ENCODE peak calls at places on chromosomes 7 and 10, in six cellular contexts. T is fibroblast of lung, X is osteoblast, F is GM12878, C is mammary epithelial cell, R is GM23248. H is an unnamed sample.

GRCh38 chr7:117186218-117186617 is 136.6 kb downstream of the WNT2 start:
- DNase-seq in T (peak; percentile 93), X (peak; percentile 52), F (no peak), C (no peak), R (no peak), H (no peak)

GRCh38 chr10:121708921-121709625 is 110.8 kb upstream of the FGFR2 start:
- DNase-seq in T (peak; percentile 12), X (no peak), F (no peak), C (no peak), R (no peak), H (no peak)

GRCh38 chr7:128135275-128136214 is 104.3 kb upstream of the LRRC4 start:
- DNase-seq in T (peak; percentile 56), X (peak; percentile 97), F (no peak), C (peak; percentile 45), R (peak; percentile 92), H (peak; percentile 71)

GRCh38 chr7:919114-919442 is 35.4 kb downstream of the ADAP1 start:
- DNase-seq in T (no peak), X (no peak), F (no peak), C (no peak), R (no peak), H (no peak)

GRCh38 chr10:126906704-126907422 is 1.6 kb downstream of the DOCK1 start:
- DNase-seq in T (no peak), X (peak; percentile 72), F (no peak), C (no peak), R (no peak), H (no peak)

GRCh38 chr7:320297-320696 is 30.3 kb downstream of the FOXL3 start:
- DNase-seq in T (no peak), X (peak; percentile 22), F (no peak), C (no peak), R (no peak), H (no peak)

GRCh38 chr7:50662059-50662689 is 97.0 kb upstream of the DDC start:
- DNase-seq in T (no peak), X (no peak), F (no peak), C (peak; percentile 14), R (peak; percentile 31), H (no peak)

GRCh38 chr7:64892666-64893269 is 10.3 kb upstream of the ZNF273 start:
- DNase-seq in T (no peak), X (no peak), F (no peak), C (no peak), R (no peak), H (no peak)

GRCh38 chr7:38973760-38974159 is 3.9 kb upstream of the POU6F2 start:
- DNase-seq in T (no peak), X (no peak), F (no peak), C (no peak), R (no peak), H (no peak)

GRCh38 chr7:152335900-152336571 is 99.8 kb downstream of the KMT2C start:
- DNase-seq in T (no peak), X (peak; percentile 18), F (no peak), C (no peak), R (peak; percentile 9), H (no peak)

GRCh38 chr10:50619882-50620281 is 3.9 kb downstream of the SGMS1 start:
- DNase-seq in T (no peak), X (no peak), F (no peak), C (no peak), R (no peak), H (no peak)

GRCh38 chr10:121033371-121033770 is 182.2 kb downstream of the WDR11 start:
- DNase-seq in T (no peak), X (no peak), F (no peak), C (no peak), R (no peak), H (no peak)

GRCh38 chr7:133484135-133484534 is 231.3 kb downstream of the EXOC4 start:
- DNase-seq in T (peak; percentile 77), X (no peak), F (no peak), C (peak; percentile 70), R (no peak), H (peak; percentile 4)

GRCh38 chr7:142914121-142914520 is 19.4 kb downstream of the TRPV5 start:
- DNase-seq in T (no peak), X (no peak), F (no peak), C (no peak), R (no peak), H (no peak)

GRCh38 chr7:150941983-150942590 is 36.0 kb downstream of the KCNH2 start:
- DNase-seq in T (no peak), X (peak; percentile 66), F (no peak), C (peak; percentile 58), R (no peak), H (peak; percentile 42)

GRCh38 chr7:101386177-101386557 is 23.5 kb downstream of the COL26A1 start:
- DNase-seq in T (no peak), X (no peak), F (no peak), C (no peak), R (no peak), H (no peak)

GRCh38 chr10:98074315-98074911 is 44.0 kb upstream of the CRTAC1 start:
- DNase-seq in T (peak; percentile 6), X (no peak), F (no peak), C (peak; percentile 11), R (peak; percentile 31), H (peak; percentile 15)

GRCh38 chr7:103140061-103140460 is 8.8 kb downstream of the NAPEPLD start:
- DNase-seq in T (no peak), X (peak; percentile 74), F (no peak), C (no peak), R (no peak), H (no peak)

DNA sequence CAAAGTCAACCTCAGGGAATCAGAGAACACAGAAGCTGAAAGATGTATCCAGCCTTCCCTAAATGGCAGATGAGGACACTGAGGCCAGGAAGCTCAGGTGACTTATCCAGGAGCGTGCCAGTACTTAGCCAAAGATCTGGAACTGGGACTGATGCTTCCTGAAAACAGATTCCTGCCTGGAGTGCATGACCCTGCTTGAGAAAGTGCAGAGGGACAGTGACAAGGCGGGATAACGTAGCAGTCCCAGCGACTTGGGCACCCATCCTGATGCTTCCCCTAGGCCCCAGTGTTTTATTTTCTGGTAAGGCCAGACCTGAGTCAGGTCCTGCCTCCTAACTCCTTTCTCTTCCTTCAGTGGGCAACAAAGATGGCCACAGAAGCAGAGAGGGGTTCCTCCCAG is 48.6 kb downstream of the KIAA1217 start:
- DNase-seq in T (no peak), X (no peak), F (no peak), C (no peak), R (no peak), H (no peak)
- H3K27ac ChIP-seq in T (no peak overlapping the region), X (no peak overlapping the region), F (no peak overlapping the region), C (no peak overlapping the region), R (no peak overlapping the region), H (no peak overlapping the region)

GRCh38 chr10:102491136-102491535 is 11.4 kb downstream of the ACTR1A start:
- DNase-seq in T (no peak), X (no peak), F (no peak), C (no peak), R (no peak), H (no peak)

GRCh38 chr10:102484021-102484420 is 18.5 kb downstream of the ACTR1A start:
- DNase-seq in T (no peak), X (no peak), F (no peak), C (no peak), R (no peak), H (no peak)

GRCh38 chr10:102480396-102480795 is 22.1 kb downstream of the ACTR1A start:
- DNase-seq in T (no peak), X (no peak), F (no peak), C (no peak), R (no peak), H (no peak)

GRCh38 chr10:102479651-102480050 is 22.9 kb downstream of the ACTR1A start:
- DNase-seq in T (no peak), X (no peak), F (no peak), C (no peak), R (no peak), H (no peak)

GRCh38 chr10:102485093-102485785 is 17.3 kb downstream of the ACTR1A start:
- DNase-seq in T (no peak), X (peak; percentile 53), F (no peak), C (no peak), R (no peak), H (no peak)
- H4K20me1 ChIP-seq in T (no peaks in the 10 kb centered on the region), X (peaks cover 12% of the 10 kb centered on the region), F (no peaks in the 10 kb centered on the region), C (no peaks in the 10 kb centered on the region), R (no peaks in the 10 kb centered on the region), H (no peaks in the 10 kb centered on the region)

DNA sequence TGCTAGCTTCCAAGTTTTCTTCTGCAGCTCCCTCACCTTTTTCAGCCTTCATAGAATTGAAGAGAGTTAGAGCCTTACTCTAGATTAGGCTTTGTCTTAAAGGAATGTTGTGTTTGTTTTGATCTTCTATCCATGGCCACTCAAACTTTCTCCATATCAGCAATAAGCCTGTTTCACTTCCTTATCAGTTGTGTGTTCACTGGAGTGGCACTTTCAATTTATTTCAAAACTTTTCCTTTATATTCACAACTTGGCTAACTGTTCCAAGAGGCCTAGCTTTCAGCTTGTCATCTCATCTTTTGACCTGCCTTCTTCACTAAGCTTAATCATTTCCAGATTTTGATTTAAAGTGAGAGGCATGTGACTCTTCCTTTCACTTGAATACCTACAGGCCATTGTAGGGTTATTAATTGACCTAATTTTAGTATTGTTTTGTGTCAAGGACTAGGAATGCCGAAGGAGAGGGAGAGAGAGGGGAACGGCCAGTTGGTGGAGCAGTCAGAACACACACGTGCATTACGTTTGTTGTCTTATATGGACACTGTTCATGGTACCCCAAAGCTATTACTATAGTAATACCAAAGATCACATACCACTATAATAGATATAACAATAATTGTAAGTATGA is 5.4 kb upstream of the GNAT3 start:
- DNase-seq in T (no peak), X (no peak), F (no peak), C (no peak), R (no peak), H (no peak)
- H3K27ac ChIP-seq in T (no peak overlapping the region), X (no peak overlapping the region), F (no peak overlapping the region), C (no peak overlapping the region), R (no peak overlapping the region), H (no peak overlapping the region)

DNA sequence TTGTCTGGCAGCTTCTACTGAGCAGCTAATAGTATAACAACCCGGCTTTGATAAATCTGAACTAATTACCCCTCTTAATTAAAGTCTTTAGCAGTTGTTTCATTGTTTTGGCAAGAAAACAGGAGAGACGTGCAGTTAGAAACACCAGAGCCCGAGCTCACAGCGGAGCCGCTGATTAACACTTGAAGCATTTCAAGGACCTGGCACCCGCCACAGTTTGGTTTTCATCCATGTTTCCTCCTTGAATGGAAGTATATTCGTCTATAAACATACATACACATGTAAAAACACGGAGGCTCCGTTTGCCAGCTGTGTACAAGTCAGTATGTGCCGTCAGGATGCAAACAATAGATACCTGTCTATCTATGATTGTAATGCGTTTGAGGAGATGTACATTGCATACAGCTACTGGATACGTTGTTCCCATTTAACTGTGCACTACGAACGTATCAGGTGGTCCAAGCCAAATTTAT is 3.9 kb downstream of the FEZF1 start:
- DNase-seq in T (peak; percentile 59), X (peak; percentile 41), F (no peak), C (no peak), R (peak; percentile 20), H (no peak)
- H4K20me1 ChIP-seq in T (no peaks in the 10 kb centered on the region), X (no peaks in the 10 kb centered on the region), F (no peaks in the 10 kb centered on the region), C (no peaks in the 10 kb centered on the region), R (no peaks in the 10 kb centered on the region), H (no peaks in the 10 kb centered on the region)

GRCh38 chr10:86293323-86293840 is 73.2 kb downstream of the GRID1 start:
- DNase-seq in T (no peak), X (no peak), F (no peak), C (no peak), R (no peak), H (no peak)

GRCh38 chr10:86294346-86295265 is 72.0 kb downstream of the GRID1 start:
- DNase-seq in T (no peak), X (no peak), F (no peak), C (no peak), R (no peak), H (no peak)

GRCh38 chr10:86291616-86292340 is 74.8 kb downstream of the GRID1 start:
- DNase-seq in T (no peak), X (no peak), F (no peak), C (no peak), R (no peak), H (no peak)

GRCh38 chr10:86290933-86291615 is 75.5 kb downstream of the GRID1 start:
- DNase-seq in T (no peak), X (no peak), F (no peak), C (no peak), R (no peak), H (no peak)

GRCh38 chr10:86292462-86293322 is 73.9 kb downstream of the GRID1 start:
- DNase-seq in T (no peak), X (no peak), F (no peak), C (no peak), R (no peak), H (no peak)
- H3K27ac ChIP-seq in T (no peak overlapping the region), X (no peak overlapping the region), F (no peak overlapping the region), C (no peak overlapping the region), R (no peak overlapping the region), H (no peak overlapping the region)

H was measured in OCI-LY7.